ENCODE peak calls at places on chromosomes 16 and 17, in four cellular contexts. One of them, this sample, is unnamed. For H3K36me3, the result is how much of the 10 kb centered on the place peaks cover.

GRCh38 chr16:46638947-46639925 is 18.1 kb upstream of the SHCBP1 start:
- DNase-seq in mesenchymal stem cell: peak
- DNase-seq in lower lobe of right lung: no peak
- DNase-seq in NT2/D1: no peak
- DNase-seq in this sample: no peak

GRCh38 chr16:49493836-49494235 is 120.2 kb downstream of the C16orf78 start:
- DNase-seq in NT2/D1: no peak
- DNase-seq in mesenchymal stem cell: no peak
- DNase-seq in lower lobe of right lung: peak
- DNase-seq in this sample: no peak

GRCh38 chr17:55330344-55330933 is 65.7 kb downstream of the HLF start:
- DNase-seq in mesenchymal stem cell: no peak
- DNase-seq in lower lobe of right lung: no peak
- DNase-seq in NT2/D1: no peak
- DNase-seq in this sample: no peak

GRCh38 chr16:2428787-2429036 is 535 bp upstream of the CCNF start:
- DNase-seq in lower lobe of right lung: no peak
- DNase-seq in mesenchymal stem cell: no peak
- DNase-seq in NT2/D1: no peak
- DNase-seq in this sample: no peak

GRCh38 chr17:50830994-50831393 is 4.4 kb upstream of the WFIKKN2 start:
- DNase-seq in NT2/D1: no peak
- DNase-seq in lower lobe of right lung: no peak
- DNase-seq in mesenchymal stem cell: no peak
- DNase-seq in this sample: no peak

GRCh38 chr16:10584956-10585561 is 4.7 kb upstream of the EMP2 start:
- DNase-seq in lower lobe of right lung: no peak
- DNase-seq in mesenchymal stem cell: no peak
- DNase-seq in NT2/D1: no peak
- DNase-seq in this sample: no peak

GRCh38 chr16:72811867-72812266 is 236.1 kb downstream of the ZFHX3 start:
- DNase-seq in lower lobe of right lung: no peak
- DNase-seq in NT2/D1: no peak
- DNase-seq in mesenchymal stem cell: no peak
- DNase-seq in this sample: no peak

GRCh38 chr16:86066755-86067154 is 167.8 kb downstream of the IRF8 start:
- DNase-seq in NT2/D1: no peak
- DNase-seq in lower lobe of right lung: no peak
- DNase-seq in mesenchymal stem cell: no peak
- DNase-seq in this sample: no peak

GRCh38 chr16:2952679-2953078 is 11.4 kb upstream of the KREMEN2 start:
- DNase-seq in NT2/D1: no peak
- DNase-seq in lower lobe of right lung: no peak
- DNase-seq in mesenchymal stem cell: no peak
- DNase-seq in this sample: no peak

GRCh38 chr16:87809150-87809902 is 43.5 kb upstream of the KLHDC4 start:
- DNase-seq in mesenchymal stem cell: no peak
- DNase-seq in NT2/D1: no peak
- DNase-seq in lower lobe of right lung: no peak
- DNase-seq in this sample: no peak

GRCh38 chr17:78324391-78325075 is 35.3 kb downstream of the SOCS3 start:
- DNase-seq in mesenchymal stem cell: peak
- DNase-seq in NT2/D1: no peak
- DNase-seq in lower lobe of right lung: peak
- DNase-seq in this sample: no peak

GRCh38 chr17:69763503-69763902 is 311.5 kb upstream of the KCNJ16 start:
- DNase-seq in mesenchymal stem cell: peak
- DNase-seq in lower lobe of right lung: no peak
- DNase-seq in NT2/D1: no peak
- DNase-seq in this sample: no peak

GRCh38 chr17:32152130-32152529 is 9.8 kb downstream of the RHOT1 start:
- DNase-seq in NT2/D1: no peak
- DNase-seq in mesenchymal stem cell: no peak
- DNase-seq in lower lobe of right lung: no peak
- DNase-seq in this sample: no peak

GRCh38 chr16:77424841-77425604 is 9.8 kb downstream of the ADAMTS18 start:
- DNase-seq in mesenchymal stem cell: no peak
- DNase-seq in lower lobe of right lung: no peak
- DNase-seq in NT2/D1: no peak
- DNase-seq in this sample: no peak

GRCh38 chr16:75312875-75313274 is 61.5 kb upstream of the BCAR1 start:
- DNase-seq in mesenchymal stem cell: no peak
- DNase-seq in NT2/D1: peak
- DNase-seq in lower lobe of right lung: no peak
- DNase-seq in this sample: no peak

GRCh38 chr17:49549311-49549605 is 26.4 kb upstream of the NXPH3 start:
- DNase-seq in lower lobe of right lung: no peak
- DNase-seq in NT2/D1: no peak
- DNase-seq in mesenchymal stem cell: no peak
- DNase-seq in this sample: no peak

GRCh38 chr17:49914096-49914490 is 54.9 kb upstream of the DLX4 start:
- DNase-seq in lower lobe of right lung: no peak
- DNase-seq in mesenchymal stem cell: no peak
- DNase-seq in NT2/D1: no peak
- DNase-seq in this sample: no peak

GRCh38 chr16:14289692-14290340 is 218.7 kb downstream of the MRTFB start:
- DNase-seq in mesenchymal stem cell: no peak
- DNase-seq in lower lobe of right lung: no peak
- DNase-seq in NT2/D1: no peak
- DNase-seq in this sample: no peak

GRCh38 chr16:88348377-88349152 is 34.2 kb upstream of the ZNF469 start:
- DNase-seq in mesenchymal stem cell: no peak
- DNase-seq in lower lobe of right lung: peak
- DNase-seq in NT2/D1: no peak
- DNase-seq in this sample: no peak

GRCh38 chr16:78925071-78925714 is 675.3 kb downstream of the MAF start:
- DNase-seq in lower lobe of right lung: peak
- DNase-seq in NT2/D1: peak
- DNase-seq in mesenchymal stem cell: peak
- DNase-seq in this sample: peak

GRCh38 chr16:88694221-88695087 is 8.1 kb upstream of the SNAI3 start:
- DNase-seq in lower lobe of right lung: peak
- DNase-seq in NT2/D1: no peak
- DNase-seq in mesenchymal stem cell: no peak
- DNase-seq in this sample: no peak

GRCh38 chr17:73357981-73358380 is 46.2 kb upstream of the CDC42EP4 start:
- DNase-seq in lower lobe of right lung: no peak
- DNase-seq in mesenchymal stem cell: no peak
- DNase-seq in NT2/D1: no peak
- DNase-seq in this sample: no peak

GRCh38 chr17:3710951-3711383 is 12.7 kb upstream of the HASPIN start:
- DNase-seq in NT2/D1: no peak
- DNase-seq in lower lobe of right lung: no peak
- DNase-seq in mesenchymal stem cell: peak
- DNase-seq in this sample: peak

GRCh38 chr16:61382435-61382834 is 653.8 kb downstream of the CDH8 start:
- DNase-seq in lower lobe of right lung: no peak
- DNase-seq in NT2/D1: no peak
- DNase-seq in mesenchymal stem cell: no peak
- DNase-seq in this sample: no peak

GRCh38 chr16:59733321-59733720 is 999.2 kb upstream of the GOT2 start:
- DNase-seq in mesenchymal stem cell: no peak
- DNase-seq in NT2/D1: no peak
- DNase-seq in lower lobe of right lung: no peak
- DNase-seq in this sample: no peak

GRCh38 chr17:82883461-82884031 is 43.7 kb upstream of the ZNF750 start:
- DNase-seq in NT2/D1: no peak
- DNase-seq in mesenchymal stem cell: no peak
- DNase-seq in lower lobe of right lung: no peak
- DNase-seq in this sample: peak

GRCh38 chr17:55161935-55162555 is 102.7 kb upstream of the HLF start:
- DNase-seq in NT2/D1: no peak
- DNase-seq in mesenchymal stem cell: peak
- DNase-seq in lower lobe of right lung: no peak
- DNase-seq in this sample: no peak

GRCh38 chr16:21172650-21173049 is 14.2 kb downstream of the LDAF1 start:
- DNase-seq in lower lobe of right lung: no peak
- DNase-seq in mesenchymal stem cell: no peak
- DNase-seq in NT2/D1: no peak
- DNase-seq in this sample: no peak

GRCh38 chr16:68910051-68910450 is 66.7 kb downstream of the TANGO6 start:
- DNase-seq in lower lobe of right lung: no peak
- DNase-seq in mesenchymal stem cell: no peak
- DNase-seq in NT2/D1: no peak
- DNase-seq in this sample: no peak

GRCh38 chr17:50201226-50201854 is at the start of gene COL1A1:
- DNase-seq in NT2/D1: no peak
- DNase-seq in mesenchymal stem cell: peak
- DNase-seq in lower lobe of right lung: no peak
- DNase-seq in this sample: peak

GRCh38 chr16:30060354-30061194 is 5.0 kb upstream of the ALDOA start:
- DNase-seq in NT2/D1: no peak
- DNase-seq in mesenchymal stem cell: peak
- DNase-seq in lower lobe of right lung: no peak
- DNase-seq in this sample: no peak

GRCh38 chr16:23539984-23540816 is 16.9 kb downstream of the EARS2 start:
- DNase-seq in mesenchymal stem cell: no peak
- DNase-seq in lower lobe of right lung: no peak
- DNase-seq in NT2/D1: no peak
- DNase-seq in this sample: no peak

GRCh38 chr17:42526031-42526444 is 10.0 kb upstream of the NAGLU start:
- DNase-seq in mesenchymal stem cell: peak
- DNase-seq in lower lobe of right lung: no peak
- DNase-seq in NT2/D1: no peak
- DNase-seq in this sample: no peak

GRCh38 chr17:47276868-47277267 is 23.2 kb downstream of the ITGB3 start:
- DNase-seq in NT2/D1: no peak
- DNase-seq in lower lobe of right lung: no peak
- DNase-seq in mesenchymal stem cell: peak
- DNase-seq in this sample: no peak

GRCh38 chr16:50747206-50747956 is 5.5 kb downstream of the CYLD start:
- DNase-seq in NT2/D1: no peak
- DNase-seq in mesenchymal stem cell: peak
- DNase-seq in lower lobe of right lung: no peak
- DNase-seq in this sample: peak

GRCh38 chr17:28545787-28546415 is 6.5 kb downstream of the UNC119 start:
- DNase-seq in mesenchymal stem cell: no peak
- DNase-seq in NT2/D1: no peak
- DNase-seq in lower lobe of right lung: no peak
- DNase-seq in this sample: no peak

GRCh38 chr16:71407731-71408130 is 34.1 kb downstream of the TLE7 start:
- DNase-seq in mesenchymal stem cell: no peak
- DNase-seq in NT2/D1: no peak
- DNase-seq in lower lobe of right lung: no peak
- DNase-seq in this sample: no peak

DNA sequence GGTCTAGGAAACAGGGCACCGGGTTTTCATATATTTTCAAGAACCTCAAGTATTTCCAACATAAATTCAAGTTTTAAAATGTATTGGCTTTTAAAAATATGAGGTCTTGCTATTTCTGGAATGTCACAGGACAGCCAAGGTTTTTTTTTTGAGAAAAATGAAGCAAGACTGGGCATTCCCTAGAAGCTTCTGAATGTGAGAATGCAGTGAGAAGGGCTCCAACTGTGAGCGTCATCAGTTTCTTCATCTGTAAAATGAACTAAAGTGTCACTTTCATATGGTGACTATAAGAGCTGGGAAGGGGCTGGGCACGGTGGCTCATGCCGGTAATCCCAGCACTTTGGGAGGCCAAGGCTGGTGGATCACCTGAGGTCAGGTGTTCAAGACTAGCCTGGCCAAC is 455.8 kb upstream of the MAF start:
- DNase-seq in mesenchymal stem cell: no peak
- DNase-seq in lower lobe of right lung: no peak
- DNase-seq in NT2/D1: no peak
- DNase-seq in this sample: no peak
- H3K36me3 ChIP-seq in mesenchymal stem cell: under half
- H3K36me3 ChIP-seq in lower lobe of right lung: under half
- H3K36me3 ChIP-seq in NT2/D1: under half
- H3K36me3 ChIP-seq in this sample: under half

DNA sequence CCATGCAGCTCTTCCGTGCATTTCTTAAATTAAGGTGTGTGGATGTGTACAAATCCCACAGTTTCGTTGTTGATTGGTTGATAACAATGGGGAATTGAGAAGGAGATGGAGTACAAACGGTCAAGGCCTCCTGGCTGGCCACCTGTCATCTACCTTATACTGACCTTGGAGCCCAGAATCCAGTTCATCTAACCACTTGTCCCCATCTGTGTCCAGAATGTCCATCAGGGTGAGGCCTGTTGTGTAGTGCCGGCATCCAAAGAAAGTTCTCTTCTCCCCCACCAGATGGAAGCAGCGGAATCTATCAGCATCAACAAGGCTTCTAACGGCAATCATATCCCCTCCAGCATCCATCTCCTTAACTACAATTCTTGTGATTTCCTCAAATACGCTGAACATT is 1.5 kb downstream of the GSDMB start:
- DNase-seq in lower lobe of right lung: no peak
- DNase-seq in mesenchymal stem cell: peak
- DNase-seq in NT2/D1: no peak
- DNase-seq in this sample: no peak
- H3K36me3 ChIP-seq in lower lobe of right lung: under half
- H3K36me3 ChIP-seq in mesenchymal stem cell: under half
- H3K36me3 ChIP-seq in NT2/D1: half or more
- H3K36me3 ChIP-seq in this sample: under half

GRCh38 chr16:62638964-62639861 is 603.0 kb upstream of the CDH8 start:
- DNase-seq in NT2/D1: no peak
- DNase-seq in lower lobe of right lung: no peak
- DNase-seq in mesenchymal stem cell: peak
- DNase-seq in this sample: no peak
- H3K36me3 ChIP-seq in NT2/D1: under half
- H3K36me3 ChIP-seq in lower lobe of right lung: under half
- H3K36me3 ChIP-seq in mesenchymal stem cell: under half
- H3K36me3 ChIP-seq in this sample: under half

GRCh38 chr17:68588362-68588761 is 12.8 kb downstream of the FAM20A start:
- DNase-seq in lower lobe of right lung: no peak
- DNase-seq in NT2/D1: no peak
- DNase-seq in mesenchymal stem cell: no peak
- DNase-seq in this sample: no peak

GRCh38 chr17:68589086-68589485 is 12.1 kb downstream of the FAM20A start:
- DNase-seq in mesenchymal stem cell: no peak
- DNase-seq in lower lobe of right lung: no peak
- DNase-seq in NT2/D1: no peak
- DNase-seq in this sample: no peak

GRCh38 chr17:68587847-68588246 is 13.3 kb downstream of the FAM20A start:
- DNase-seq in lower lobe of right lung: no peak
- DNase-seq in mesenchymal stem cell: no peak
- DNase-seq in NT2/D1: no peak
- DNase-seq in this sample: no peak

GRCh38 chr17:68585643-68586042 is 15.5 kb downstream of the FAM20A start:
- DNase-seq in NT2/D1: no peak
- DNase-seq in lower lobe of right lung: no peak
- DNase-seq in mesenchymal stem cell: no peak
- DNase-seq in this sample: no peak

DNA sequence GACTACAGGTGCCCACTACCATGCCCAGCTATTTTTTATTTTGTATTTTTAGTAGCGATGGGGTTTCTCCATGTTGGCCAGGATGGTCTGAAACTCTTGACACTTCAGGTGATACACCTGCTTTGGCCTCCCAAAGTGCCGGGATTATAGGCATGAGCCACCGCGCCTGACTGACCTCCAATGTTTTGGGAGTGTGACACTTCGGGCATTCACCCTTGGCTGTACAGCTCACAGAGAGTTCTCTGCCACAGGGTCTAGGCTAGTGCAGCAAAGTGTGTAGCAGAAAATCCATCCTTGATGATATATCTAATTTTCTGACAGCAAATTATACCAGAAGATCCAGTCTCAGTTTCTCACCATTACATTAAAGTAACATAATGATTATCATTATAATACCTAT is 14.1 kb downstream of the FAM20A start:
- DNase-seq in lower lobe of right lung: no peak
- DNase-seq in mesenchymal stem cell: no peak
- DNase-seq in NT2/D1: no peak
- DNase-seq in this sample: no peak
- H3K36me3 ChIP-seq in lower lobe of right lung: under half
- H3K36me3 ChIP-seq in mesenchymal stem cell: under half
- H3K36me3 ChIP-seq in NT2/D1: under half
- H3K36me3 ChIP-seq in this sample: under half